ENCODE peak calls at places on chromosomes 3 and 15, in seven cellular contexts. N is spleen; Z is CD8-positive, alpha-beta memory T cell; Y is heart right ventricle; W is IMR-90; I is transverse colon; F is dorsolateral prefrontal cortex. M is an unnamed sample.

GRCh38 chr3:65951836-65952505 is 86.7 kb downstream of the MAGI1 start:
- DNase-seq in I (no peak), W (peak), N (no peak), F (no peak), Y (no peak), Z (no peak), M (no peak)

GRCh38 chr3:23442598-23443383 is 239.7 kb downstream of the UBE2E2 start:
- DNase-seq in W (peak), Y (no peak), N (no peak), Z (no peak), F (no peak), I (no peak), M (no peak)

GRCh38 chr3:52218026-52218425 is 7.4 kb downstream of the TLR9 start:
- DNase-seq in I (no peak), N (peak), W (no peak), F (no peak), Z (no peak), Y (no peak), M (no peak)

GRCh38 chr3:8499181-8499611 is 2.4 kb upstream of the LMCD1 start:
- DNase-seq in I (no peak), F (no peak), W (no peak), Z (no peak), Y (no peak), N (no peak), M (peak)

GRCh38 chr15:87906444-87906843 is 350.1 kb downstream of the NTRK3 start:
- DNase-seq in N (no peak), Y (no peak), F (no peak), W (no peak), I (no peak), Z (no peak), M (no peak)

GRCh38 chr3:51955175-51955892 is at the start of gene GPR62:
- DNase-seq in N (no peak), W (no peak), F (peak), I (no peak), Z (no peak), Y (no peak), M (peak)

GRCh38 chr3:112013058-112013783 is 14.5 kb downstream of the TAGLN3 start:
- DNase-seq in I (peak), Z (peak), Y (peak), F (peak), N (peak), W (peak), M (peak)

GRCh38 chr15:52653451-52653964 is 25.7 kb downstream of the ATOSA start:
- DNase-seq in F (no peak), Y (no peak), W (peak), I (no peak), N (no peak), Z (no peak), M (no peak)

GRCh38 chr3:60573494-60573893 is 677.8 kb downstream of the FHIT start:
- DNase-seq in I (no peak), N (no peak), Z (no peak), W (peak), F (no peak), Y (no peak), M (no peak)

GRCh38 chr3:179321585-179322322 is 1.1 kb upstream of the ZNF639 start:
- DNase-seq in Z (no peak), W (peak), N (no peak), F (no peak), I (peak), Y (peak), M (no peak)

GRCh38 chr15:45242289-45242688 is 9.7 kb upstream of the SLC28A2 start:
- DNase-seq in Z (no peak), F (no peak), N (no peak), Y (no peak), W (no peak), I (no peak), M (no peak)

GRCh38 chr3:158659454-158660237 is 12.8 kb downstream of the LXN start:
- DNase-seq in N (no peak), Z (peak), I (peak), W (peak), F (no peak), Y (peak), M (peak)

GRCh38 chr3:155112661-155113389 is 32.7 kb downstream of the MME start:
- DNase-seq in Y (no peak), F (no peak), Z (no peak), W (no peak), I (no peak), N (no peak), M (no peak)

GRCh38 chr3:11024181-11024580 is 31.6 kb downstream of the SLC6A1 start:
- DNase-seq in Y (no peak), Z (no peak), W (no peak), I (no peak), F (no peak), N (no peak), M (no peak)

GRCh38 chr15:78715439-78715838 is 74.4 kb upstream of the CHRNB4 start:
- DNase-seq in Y (no peak), F (no peak), I (no peak), Z (no peak), N (no peak), W (no peak), M (no peak)

GRCh38 chr3:4988815-4989648 is 9.8 kb downstream of the BHLHE40 start:
- DNase-seq in Z (no peak), F (no peak), N (no peak), Y (peak), W (peak), I (peak), M (peak)

GRCh38 chr3:146542179-146542578 is 2.2 kb downstream of the PLSCR1 start:
- DNase-seq in Y (no peak), F (no peak), W (peak), I (no peak), N (no peak), Z (no peak), M (no peak)

GRCh38 chr15:70091649-70092461 is 5.9 kb downstream of the TLE3 start:
- DNase-seq in N (peak), I (peak), Y (no peak), F (no peak), Z (peak), W (no peak), M (no peak)

GRCh38 chr3:58434990-58435389 is 1.4 kb upstream of the PDHB start:
- DNase-seq in I (no peak), Z (no peak), Y (no peak), N (no peak), F (no peak), W (peak), M (no peak)

GRCh38 chr15:50676799-50677483 is 9.7 kb downstream of the TRPM7 start:
- DNase-seq in N (no peak), I (no peak), Y (no peak), F (no peak), Z (no peak), W (peak), M (no peak)

GRCh38 chr3:128799650-128800049 is 73.7 kb downstream of the RAB7A start:
- DNase-seq in F (no peak), I (no peak), Y (no peak), W (no peak), N (no peak), Z (no peak), M (no peak)

GRCh38 chr3:128804017-128804816 is 75.2 kb upstream of the ACAD9 start:
- DNase-seq in Z (peak), N (no peak), F (no peak), W (peak), I (no peak), Y (no peak), M (no peak)

GRCh38 chr3:128801779-128802369 is 75.9 kb downstream of the RAB7A start:
- DNase-seq in Z (no peak), W (no peak), F (no peak), N (no peak), Y (peak), I (no peak), M (no peak)

GRCh38 chr3:128803307-128803706 is 76.1 kb upstream of the ACAD9 start:
- DNase-seq in Z (no peak), I (no peak), W (no peak), Y (no peak), F (no peak), N (no peak), M (no peak)

GRCh38 chr3:128800241-128801187 is 74.5 kb downstream of the RAB7A start:
- DNase-seq in F (no peak), W (no peak), Y (peak), I (no peak), Z (no peak), N (no peak), M (peak)
- H3K27ac ChIP-seq in F (peak), W (no peak), Y (peak), I (peak), Z (no peak), N (no peak), M (peak)

DNA sequence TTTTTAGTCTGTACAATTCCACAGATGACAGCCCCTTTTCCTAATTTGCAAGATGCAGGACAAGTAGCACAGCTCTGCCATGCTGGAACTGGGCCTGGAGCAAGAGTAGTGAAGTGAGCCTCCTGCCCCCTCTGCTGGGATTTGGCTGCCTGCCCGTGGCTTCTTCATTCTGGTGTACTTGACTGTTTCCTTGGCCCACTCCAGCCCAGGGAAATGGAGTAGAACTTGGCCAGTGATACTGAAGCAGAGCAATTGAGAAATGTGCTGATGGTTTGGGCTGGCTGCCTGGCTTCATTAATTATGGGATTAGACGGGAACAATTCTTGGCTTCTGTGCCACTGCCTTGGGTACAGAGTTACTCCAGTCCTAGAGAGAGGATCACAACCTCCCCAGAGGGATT is 2.8 kb downstream of the GPD1L start:
- DNase-seq in N (no peak), F (peak), W (peak), I (peak), Y (peak), Z (no peak), M (peak)
- H3K27ac ChIP-seq in N (peak), F (no peak), W (no peak), I (peak), Y (peak), Z (no peak), M (no peak)

GRCh38 chr3:123330441-123330991 is 118.4 kb downstream of the ADCY5 start:
- DNase-seq in Y (peak), I (peak), N (peak), W (no peak), F (no peak), Z (no peak), M (no peak)

GRCh38 chr3:123333401-123333800 is 115.5 kb downstream of the ADCY5 start:
- DNase-seq in W (no peak), I (no peak), Y (no peak), F (no peak), Z (no peak), N (peak), M (no peak)

GRCh38 chr3:123332124-123332641 is 116.7 kb downstream of the ADCY5 start:
- DNase-seq in F (no peak), W (no peak), I (no peak), Z (no peak), Y (no peak), N (peak), M (no peak)

GRCh38 chr3:123331006-123331405 is 117.9 kb downstream of the ADCY5 start:
- DNase-seq in Y (peak), I (no peak), N (peak), W (no peak), F (no peak), Z (no peak), M (no peak)

GRCh38 chr3:123331651-123332050 is 117.2 kb downstream of the ADCY5 start:
- DNase-seq in I (no peak), Y (no peak), Z (no peak), F (no peak), W (no peak), N (peak), M (no peak)
- H3K27ac ChIP-seq in I (peak), Y (peak), Z (no peak), F (no peak), W (no peak), N (peak), M (no peak)

DNA sequence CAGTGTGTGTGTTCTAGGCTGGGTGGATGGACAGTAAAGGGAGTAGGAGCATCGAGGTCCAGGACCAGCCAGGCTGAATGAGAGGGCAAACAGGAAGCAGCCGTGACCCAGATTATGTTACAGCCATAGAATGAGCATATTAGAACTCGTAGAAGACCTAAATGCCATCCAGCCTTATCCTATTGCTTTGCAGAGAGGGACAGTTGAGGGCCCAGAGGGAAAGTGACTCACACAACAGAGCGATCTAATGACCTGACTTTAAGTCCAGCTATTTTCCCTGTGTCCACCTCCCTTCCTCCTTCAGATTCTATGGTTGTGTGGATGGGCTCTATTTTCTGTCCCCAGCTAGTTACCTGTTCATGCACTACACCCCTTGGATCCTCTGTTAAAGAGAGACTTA is 634.1 kb upstream of the TBL1XR1 start:
- DNase-seq in Z (no peak), N (no peak), W (no peak), I (no peak), F (no peak), Y (no peak), M (no peak)
- H3K27ac ChIP-seq in Z (no peak), N (no peak), W (no peak), I (peak), F (no peak), Y (no peak), M (no peak)

DNA sequence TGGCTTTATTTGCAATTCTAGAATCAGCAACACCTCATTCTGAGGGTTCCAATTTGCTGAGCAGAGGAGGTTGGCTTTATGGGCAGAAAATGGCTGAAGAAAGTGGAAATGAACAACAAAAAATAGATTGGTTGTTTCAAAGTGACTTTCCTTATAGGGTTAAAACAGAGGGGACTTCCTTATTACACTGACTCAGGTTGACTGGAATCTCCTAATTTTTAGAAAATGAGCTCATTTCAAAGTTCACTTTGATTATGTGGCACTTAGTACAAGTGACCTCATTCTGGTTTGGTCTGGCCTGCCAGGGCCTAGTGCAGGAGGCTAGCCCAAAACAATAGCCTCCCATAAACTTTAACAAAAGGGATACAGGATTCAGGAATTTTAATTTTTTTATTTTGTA is 41.4 kb downstream of the NFKBIZ start:
- DNase-seq in I (no peak), Z (no peak), N (no peak), W (peak), F (no peak), Y (no peak), M (no peak)
- H3K27ac ChIP-seq in I (no peak), Z (no peak), N (no peak), W (no peak), F (no peak), Y (no peak), M (no peak)

M was measured in substantia nigra.